ENCODE peak calls at places on chromosomes 2 and 18, in eight cellular contexts. P, F, B, Y, C, T, Z and N are unnamed samples.

GRCh38 chr2:177682006-177682405 is 289.4 kb downstream of the AGPS start:
- DNase-seq in P (no peak), F (no peak), B (no peak), Y (no peak), C (no peak), T (no peak), Z (no peak), N (no peak)

GRCh38 chr18:7766383-7766782 is 199.3 kb downstream of the PTPRM start:
- DNase-seq in P (no peak), F (no peak), B (no peak), Y (no peak), C (no peak), T (no peak), Z (no peak), N (no peak)

GRCh38 chr2:113058411-113058994 is 495 bp upstream of the IL36RN start:
- DNase-seq in P (no peak), F (no peak), B (no peak), Y (no peak), C (no peak), T (no peak), Z (no peak), N (no peak)

GRCh38 chr2:154392256-154392655 is 306.2 kb upstream of the KCNJ3 start:
- DNase-seq in P (no peak), F (no peak), B (no peak), Y (no peak), C (no peak), T (no peak), Z (no peak), N (peak; percentile 9)

GRCh38 chr2:171787333-171788072 is 100.2 kb downstream of the DYNC1I2 start:
- DNase-seq in P (no peak), F (no peak), B (no peak), Y (no peak), C (peak; percentile 60), T (no peak), Z (no peak), N (no peak)

GRCh38 chr2:235567842-235568241 is 74.0 kb downstream of the AGAP1 start:
- DNase-seq in P (no peak), F (no peak), B (no peak), Y (no peak), C (no peak), T (no peak), Z (no peak), N (no peak)

GRCh38 chr2:138621139-138621538 is 119.6 kb downstream of the SPOPL start:
- DNase-seq in P (no peak), F (no peak), B (no peak), Y (no peak), C (no peak), T (no peak), Z (no peak), N (no peak)

GRCh38 chr18:31243740-31244512 is 74.0 kb upstream of the DSG1 start:
- DNase-seq in P (no peak), F (no peak), B (no peak), Y (no peak), C (peak; percentile 16), T (no peak), Z (no peak), N (no peak)

GRCh38 chr2:133411857-133412256 is 156.4 kb downstream of the NCKAP5 start:
- DNase-seq in P (no peak), F (no peak), B (no peak), Y (peak; percentile 41), C (peak; percentile 53), T (no peak), Z (no peak), N (no peak)

GRCh38 chr18:12377556-12378553 is 828 bp upstream of the AFG3L2 start:
- DNase-seq in P (no peak), F (no peak), B (no peak), Y (no peak), C (peak; percentile 41), T (no peak), Z (no peak), N (no peak)

GRCh38 chr2:40371525-40372277 is 80.2 kb downstream of the SLC8A1 start:
- DNase-seq in P (no peak), F (no peak), B (no peak), Y (peak; percentile 42), C (peak; percentile 69), T (peak; percentile 8), Z (peak; percentile 59), N (no peak)

GRCh38 chr2:181138816-181139215 is 158.4 kb downstream of the UBE2E3 start:
- DNase-seq in P (no peak), F (no peak), B (no peak), Y (no peak), C (no peak), T (no peak), Z (no peak), N (no peak)

GRCh38 chr2:232485757-232486557 is 1.7 kb downstream of the ECEL1 start:
- DNase-seq in P (no peak), F (no peak), B (no peak), Y (no peak), C (peak; percentile 63), T (no peak), Z (no peak), N (no peak)

GRCh38 chr2:133139847-133140533 is 428.3 kb downstream of the NCKAP5 start:
- DNase-seq in P (no peak), F (no peak), B (no peak), Y (no peak), C (peak; percentile 46), T (no peak), Z (no peak), N (no peak)

GRCh38 chr18:55489742-55490055 is 98.3 kb downstream of the TCF4 start:
- DNase-seq in P (peak; percentile 58), F (peak; percentile 12), B (no peak), Y (no peak), C (no peak), T (no peak), Z (peak; percentile 56), N (peak; percentile 8)

GRCh38 chr2:85724731-85725181 is 29.0 kb upstream of the ATOH8 start:
- DNase-seq in P (no peak), F (no peak), B (no peak), Y (no peak), C (no peak), T (no peak), Z (no peak), N (no peak)

GRCh38 chr18:9743200-9744016 is 35.3 kb downstream of the RAB31 start:
- DNase-seq in P (no peak), F (no peak), B (no peak), Y (peak; percentile 30), C (no peak), T (peak; percentile 54), Z (no peak), N (no peak)

GRCh38 chr2:216318470-216318869 is 53.8 kb downstream of the MARCHF4 start:
- DNase-seq in P (no peak), F (no peak), B (no peak), Y (no peak), C (no peak), T (no peak), Z (peak; percentile 0), N (no peak)

GRCh38 chr2:45681675-45682074 is 30.2 kb downstream of the PRKCE start:
- DNase-seq in P (no peak), F (no peak), B (no peak), Y (peak; percentile 12), C (no peak), T (no peak), Z (no peak), N (no peak)

GRCh38 chr2:181122601-181123000 is 142.2 kb downstream of the UBE2E3 start:
- DNase-seq in P (no peak), F (no peak), B (no peak), Y (no peak), C (no peak), T (no peak), Z (no peak), N (no peak)

GRCh38 chr2:65231121-65231520 is 3.5 kb downstream of the ACTR2 start:
- DNase-seq in P (no peak), F (no peak), B (no peak), Y (no peak), C (no peak), T (no peak), Z (no peak), N (no peak)

GRCh38 chr18:23229472-23229871 is 94.2 kb downstream of the CABLES1 start:
- DNase-seq in P (no peak), F (no peak), B (no peak), Y (no peak), C (no peak), T (no peak), Z (no peak), N (no peak)